ENCODE peak calls at places on chromosome 13, in seven cellular contexts. X is stomach, D is GM23338, G is esophagus muscularis mucosa, V is HCT116, Y is breast epithelium, E is HL-60. Q is an unnamed sample.

GRCh38 chr13:97568850-97569249 is 134.9 kb downstream of the RAP2A start:
- DNase-seq in X (peak; percentile 34), D (no peak), G (no peak), V (no peak), Y (peak; percentile 21), E (no peak), Q (no peak)

GRCh38 chr13:91045351-91046034 is 302.0 kb upstream of the MIR17HG start:
- DNase-seq in X (no peak), D (peak; percentile 25), G (no peak), V (peak; percentile 12), Y (no peak), E (no peak), Q (no peak)

GRCh38 chr13:101488734-101489133 is 36.3 kb downstream of the ITGBL1 start:
- DNase-seq in X (no peak), D (no peak), G (no peak), V (no peak), Y (no peak), E (no peak), Q (no peak)

GRCh38 chr13:40345654-40346372 is 320.6 kb downstream of the FOXO1 start:
- DNase-seq in X (peak; percentile 66), D (peak; percentile 18), G (no peak), V (no peak), Y (no peak), E (no peak), Q (no peak)

GRCh38 chr13:24112791-24113190 is 47.7 kb upstream of the SPATA13 start:
- DNase-seq in X (no peak), D (no peak), G (no peak), V (no peak), Y (no peak), E (no peak), Q (no peak)

GRCh38 chr13:23741879-23742510 is 147.2 kb downstream of the MIPEP start:
- DNase-seq in X (no peak), D (peak; percentile 81), G (no peak), V (peak; percentile 7), Y (no peak), E (no peak), Q (no peak)

GRCh38 chr13:34419025-34419424 is 523.0 kb upstream of the NBEA start:
- DNase-seq in X (no peak), D (no peak), G (no peak), V (no peak), Y (no peak), E (no peak), Q (no peak)

GRCh38 chr13:43293986-43294880 is 270.8 kb downstream of the DNAJC15 start:
- DNase-seq in X (no peak), D (no peak), G (no peak), V (no peak), Y (no peak), E (no peak), Q (no peak)

GRCh38 chr13:46663216-46663615 is 110.2 kb downstream of the LRCH1 start:
- DNase-seq in X (no peak), D (peak; percentile 53), G (no peak), V (no peak), Y (no peak), E (no peak), Q (no peak)

GRCh38 chr13:21130116-21130515 is 46.2 kb downstream of the SKA3 start:
- DNase-seq in X (no peak), D (no peak), G (no peak), V (no peak), Y (no peak), E (no peak), Q (no peak)

GRCh38 chr13:59422646-59423045 is 741.1 kb downstream of the DIAPH3 start:
- DNase-seq in X (no peak), D (peak; percentile 24), G (no peak), V (no peak), Y (no peak), E (no peak), Q (no peak)

GRCh38 chr13:83798731-83799130 is 83.5 kb downstream of the SLITRK1 start:
- DNase-seq in X (no peak), D (no peak), G (no peak), V (no peak), Y (no peak), E (no peak), Q (no peak)

GRCh38 chr13:100941811-100942361 is 267.3 kb upstream of the TMTC4 start:
- DNase-seq in X (no peak), D (no peak), G (no peak), V (no peak), Y (no peak), E (no peak), Q (no peak)

GRCh38 chr13:44013666-44014291 is 134.1 kb downstream of the LACC1 start:
- DNase-seq in X (no peak), D (no peak), G (no peak), V (no peak), Y (no peak), E (no peak), Q (no peak)

GRCh38 chr13:43122706-43123268 is 99.4 kb downstream of the DNAJC15 start:
- DNase-seq in X (no peak), D (no peak), G (no peak), V (no peak), Y (no peak), E (no peak), Q (no peak)

GRCh38 chr13:64075543-64076271 is 2660.1 kb upstream of the PCDH20 start:
- DNase-seq in X (peak; percentile 18), D (no peak), G (no peak), V (no peak), Y (no peak), E (no peak), Q (no peak)

GRCh38 chr13:32824671-32825070 is 191.6 kb upstream of the KL start:
- DNase-seq in X (no peak), D (peak; percentile 70), G (peak; percentile 37), V (peak; percentile 64), Y (no peak), E (no peak), Q (no peak)

GRCh38 chr13:92901739-92902138 is 324.9 kb upstream of the GPC6 start:
- DNase-seq in X (no peak), D (no peak), G (no peak), V (no peak), Y (no peak), E (no peak), Q (no peak)

GRCh38 chr13:41468631-41469030 is 11.3 kb downstream of the RGCC start:
- DNase-seq in X (no peak), D (no peak), G (no peak), V (no peak), Y (no peak), E (no peak), Q (no peak)

GRCh38 chr13:46553521-46553885 is 533 bp downstream of the LRCH1 start:
- DNase-seq in X (no peak), D (peak; percentile 51), G (no peak), V (no peak), Y (no peak), E (no peak), Q (peak; percentile 36)

GRCh38 chr13:38905861-38906260 is 84.8 kb downstream of the STOML3 start:
- DNase-seq in X (no peak), D (no peak), G (no peak), V (no peak), Y (no peak), E (no peak), Q (no peak)

DNA sequence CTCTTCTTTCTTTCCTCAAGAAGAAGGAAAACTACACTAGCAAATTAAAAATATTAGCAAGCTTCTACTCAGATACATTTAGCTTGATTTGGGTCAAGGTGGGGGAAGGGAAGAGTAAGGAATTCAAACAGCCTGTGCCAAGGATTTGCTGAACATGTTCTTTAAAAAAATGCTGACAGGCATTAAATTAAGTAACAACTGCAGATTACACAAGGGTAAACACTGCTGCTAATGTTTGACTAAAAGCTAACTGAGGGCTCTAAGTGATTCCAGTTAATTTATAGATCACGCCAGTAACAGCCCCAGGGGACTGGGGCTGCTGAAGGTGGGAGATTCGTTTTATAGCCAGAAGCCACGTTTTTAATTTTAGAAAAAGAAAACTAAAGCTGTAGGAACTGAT is 321.7 kb downstream of the DLEU7 start:
- DNase-seq in X (no peak), D (no peak), G (no peak), V (no peak), Y (no peak), E (no peak), Q (no peak)
- TF ChIP-seq POLR2AphosphoS5 in X (peak; percentile 25), D (no peak), G (peak; percentile 15), V (no peak), Y (no peak), E (no peak), Q (peak; percentile 42)

GRCh38 chr13:107681611-107682010 is 533.7 kb downstream of the LIG4 start:
- DNase-seq in X (no peak), D (no peak), G (no peak), V (no peak), Y (no peak), E (no peak), Q (no peak)

GRCh38 chr13:107675847-107676550 is 539.3 kb downstream of the LIG4 start:
- DNase-seq in X (no peak), D (no peak), G (no peak), V (no peak), Y (no peak), E (no peak), Q (no peak)

GRCh38 chr13:107685876-107686275 is 529.5 kb downstream of the LIG4 start:
- DNase-seq in X (no peak), D (no peak), G (no peak), V (no peak), Y (no peak), E (no peak), Q (no peak)

GRCh38 chr13:107678075-107678689 is 537.2 kb downstream of the LIG4 start:
- DNase-seq in X (no peak), D (peak; percentile 39), G (no peak), V (no peak), Y (no peak), E (no peak), Q (no peak)

GRCh38 chr13:107680115-107680514 is 535.2 kb downstream of the LIG4 start:
- DNase-seq in X (no peak), D (no peak), G (no peak), V (no peak), Y (no peak), E (no peak), Q (no peak)
- TF ChIP-seq CTCF in X (no peak), D (peak; percentile 29), G (no peak), V (no peak), Y (no peak), E (no peak), Q (no peak)

DNA sequence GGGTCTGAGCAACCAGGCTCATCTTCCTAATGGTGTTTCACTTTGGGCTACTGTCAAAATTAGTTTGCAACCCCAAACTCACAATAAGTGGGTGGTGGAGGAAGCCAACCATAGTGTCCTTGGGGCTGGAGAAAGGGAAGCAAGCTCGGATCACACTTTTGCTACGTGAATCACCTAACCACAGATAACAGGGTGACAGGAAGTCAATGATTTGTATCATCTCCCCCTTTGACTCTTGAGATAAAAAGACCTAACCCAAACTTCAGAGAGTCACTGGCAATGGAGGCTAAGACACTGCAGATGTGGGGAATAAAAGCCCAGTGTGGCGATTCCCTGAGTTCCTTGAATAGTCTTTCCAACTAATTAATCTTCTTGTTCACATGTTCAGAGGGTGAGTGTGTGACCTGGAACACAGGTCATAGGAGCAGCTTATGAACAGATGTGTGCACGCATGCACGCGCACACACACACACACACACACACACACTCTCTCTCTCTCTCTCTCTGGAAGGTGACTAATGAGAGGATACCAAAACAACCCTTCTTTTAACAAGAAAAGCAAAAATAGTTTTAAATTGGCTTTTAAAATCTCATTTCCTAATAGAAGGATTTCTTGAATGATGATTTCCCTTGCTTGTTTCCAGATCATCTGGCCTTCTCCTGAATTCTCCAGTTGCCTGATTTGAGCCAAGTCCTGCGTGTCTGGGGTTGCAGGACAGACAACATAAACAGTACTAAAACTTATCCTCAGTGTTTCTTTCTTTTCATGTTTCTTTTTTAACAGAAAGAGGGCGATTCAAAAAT is 21.2 kb upstream of the DOCK9 start:
- DNase-seq in X (no peak), D (no peak), G (no peak), V (no peak), Y (no peak), E (no peak), Q (no peak)
- H3K27ac ChIP-seq in X (no peak overlapping the region), D (no peak overlapping the region), G (peak overlapping the region; percentile 58), V (no peak overlapping the region), Y (no peak overlapping the region), E (no peak overlapping the region), Q (no peak overlapping the region)

GRCh38 chr13:45055198-45055901 is 65.0 kb upstream of the GTF2F2 start:
- DNase-seq in X (no peak), D (no peak), G (no peak), V (peak; percentile 70), Y (no peak), E (no peak), Q (no peak)
- TF ChIP-seq POLR2AphosphoS5 in X (no peak), D (no peak), G (no peak), V (peak; percentile 15), Y (no peak), E (no peak), Q (peak; percentile 32)

Q was measured in prostate gland.